ENCODE peak calls at places on chromosomes 6 and 20, in five cellular contexts. A is AG09319, X is B cell, H is AG04450, J is heart right ventricle. W is an unnamed sample.

GRCh38 chr20:50053790-50054547 is 59.0 kb downstream of the UBE2V1 start:
- DNase-seq in X (no peak), A (no peak), H (no peak), J (no peak), W (no peak)

GRCh38 chr20:22074635-22075034 is 369.2 kb downstream of the PAX1 start:
- DNase-seq in X (no peak), A (no peak), H (no peak), J (no peak), W (no peak)

GRCh38 chr6:35199866-35200265 is 13.9 kb upstream of the SCUBE3 start:
- DNase-seq in X (no peak), H (no peak), J (no peak), A (no peak), W (no peak)

GRCh38 chr6:78835817-78836216 is 31.5 kb upstream of the IRAK1BP1 start:
- DNase-seq in X (no peak), A (no peak), H (no peak), J (no peak), W (no peak)

GRCh38 chr6:19788684-19789083 is 48.5 kb upstream of the ID4 start:
- DNase-seq in A (no peak), J (no peak), H (no peak), X (no peak), W (no peak)

GRCh38 chr6:139518556-139519091 is 144.2 kb upstream of the CITED2 start:
- DNase-seq in J (no peak), H (no peak), A (no peak), X (no peak), W (no peak)

GRCh38 chr6:11381801-11382513 is 149.5 kb upstream of the NEDD9 start:
- DNase-seq in A (no peak), X (peak; percentile 66), J (peak; percentile 20), H (no peak), W (peak; percentile 90)

GRCh38 chr20:43824699-43825402 is 89.8 kb upstream of the TOX2 start:
- DNase-seq in A (no peak), J (peak; percentile 15), X (no peak), H (no peak), W (no peak)

GRCh38 chr6:162389353-162390085 is 338.0 kb downstream of the PRKN start:
- DNase-seq in J (no peak), X (no peak), H (no peak), A (no peak), W (no peak)

GRCh38 chr20:50727792-50728485 is 3.4 kb upstream of the PARD6B start:
- DNase-seq in H (no peak), J (no peak), A (no peak), X (no peak), W (no peak)

GRCh38 chr6:158387036-158387435 is 74.8 kb downstream of the TULP4 start:
- DNase-seq in J (no peak), X (peak; percentile 38), H (no peak), A (no peak), W (no peak)
- TF ChIP-seq CTCF in J (no peak), X (peak; percentile 45), H (peak; percentile 23), A (no peak), W (no peak)

GRCh38 chr6:107459283-107460073 is at the start of gene PDSS2:
- DNase-seq in A (peak; percentile 92), J (peak; percentile 99), H (peak; percentile 87), X (peak; percentile 90), W (peak; percentile 97)
- TF ChIP-seq CTCF in A (peak; percentile 63), J (peak; percentile 34), H (peak; percentile 67), X (peak; percentile 52), W (peak; percentile 41)

DNA sequence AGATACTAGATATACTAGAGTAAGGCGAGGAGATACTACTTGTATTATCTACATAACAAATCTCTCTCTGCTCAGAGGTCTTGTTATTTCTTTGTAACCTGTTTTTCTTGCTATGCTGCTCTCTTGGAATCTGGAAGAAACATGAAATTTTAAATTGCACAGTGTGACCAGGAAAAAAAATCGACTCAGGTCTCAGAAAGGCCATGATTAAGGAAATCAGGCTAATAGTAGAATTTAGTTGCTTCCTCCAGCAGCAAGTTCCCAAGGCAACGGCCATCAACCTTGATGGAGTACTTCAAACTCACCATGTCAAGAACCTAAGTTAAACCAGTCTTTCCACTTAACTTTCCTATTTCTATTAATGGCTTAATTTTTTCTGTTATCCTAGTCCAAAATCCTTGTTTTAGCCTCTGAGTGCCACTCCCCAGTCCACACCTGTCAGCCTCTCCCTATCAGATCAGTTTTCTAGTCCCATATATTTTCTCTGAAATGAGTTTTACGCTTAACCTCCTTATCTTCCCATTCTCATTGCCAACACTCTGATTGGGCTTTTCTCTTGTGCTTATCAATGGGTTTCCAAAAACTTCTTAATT is 87.7 kb upstream of the BEND3 start:
- DNase-seq in A (no peak), X (no peak), J (no peak), H (no peak), W (no peak)
- TF ChIP-seq CTCF in A (no peak), X (no peak), J (no peak), H (no peak), W (no peak)

GRCh38 chr6:3718407-3718806 is 33.1 kb downstream of the PXDC1 start:
- DNase-seq in A (no peak), H (no peak), X (no peak), J (no peak), W (no peak)
- TF ChIP-seq CTCF in A (no peak), H (no peak), X (no peak), J (no peak), W (no peak)